ENCODE peak calls at places on chromosome 18, in ten cellular contexts. One of them, this sample, is unnamed.

GRCh38 chr18:37922162-37922561 is 356.6 kb upstream of the CELF4 start:
- DNase-seq in Kasumi-1: no peak
- DNase-seq in lung: no peak
- DNase-seq in fibroblast of the conjunctiva: no peak
- DNase-seq in effector memory CD8-positive, alpha-beta T cell: no peak
- DNase-seq in GM04503: no peak
- DNase-seq in T-helper 1 cell: no peak
- DNase-seq in NCI-H774: no peak
- DNase-seq in SW 1271: no peak
- DNase-seq in T-helper 9 cell: no peak
- DNase-seq in this sample: no peak

GRCh38 chr18:25298853-25299274 is 53.1 kb downstream of the ZNF521 start:
- DNase-seq in effector memory CD8-positive, alpha-beta T cell: no peak
- DNase-seq in fibroblast of the conjunctiva: peak
- DNase-seq in lung: peak
- DNase-seq in SW 1271: peak
- DNase-seq in T-helper 9 cell: no peak
- DNase-seq in GM04503: peak
- DNase-seq in NCI-H774: no peak
- DNase-seq in T-helper 1 cell: no peak
- DNase-seq in Kasumi-1: peak
- DNase-seq in this sample: peak

GRCh38 chr18:41703744-41704530 is 251.1 kb upstream of the PIK3C3 start:
- DNase-seq in fibroblast of the conjunctiva: no peak
- DNase-seq in NCI-H774: no peak
- DNase-seq in Kasumi-1: no peak
- DNase-seq in T-helper 1 cell: no peak
- DNase-seq in SW 1271: no peak
- DNase-seq in lung: no peak
- DNase-seq in effector memory CD8-positive, alpha-beta T cell: no peak
- DNase-seq in T-helper 9 cell: no peak
- DNase-seq in GM04503: no peak
- DNase-seq in this sample: no peak

GRCh38 chr18:12085136-12085535 is 8.5 kb upstream of the ANKRD62 start:
- DNase-seq in fibroblast of the conjunctiva: no peak
- DNase-seq in NCI-H774: no peak
- DNase-seq in SW 1271: no peak
- DNase-seq in Kasumi-1: no peak
- DNase-seq in T-helper 9 cell: no peak
- DNase-seq in T-helper 1 cell: no peak
- DNase-seq in lung: no peak
- DNase-seq in effector memory CD8-positive, alpha-beta T cell: no peak
- DNase-seq in GM04503: no peak
- DNase-seq in this sample: no peak

GRCh38 chr18:62825382-62825781 is 110.0 kb downstream of the PHLPP1 start:
- DNase-seq in GM04503: no peak
- DNase-seq in lung: no peak
- DNase-seq in NCI-H774: no peak
- DNase-seq in fibroblast of the conjunctiva: no peak
- DNase-seq in Kasumi-1: no peak
- DNase-seq in T-helper 9 cell: no peak
- DNase-seq in T-helper 1 cell: no peak
- DNase-seq in effector memory CD8-positive, alpha-beta T cell: no peak
- DNase-seq in SW 1271: no peak
- DNase-seq in this sample: no peak

GRCh38 chr18:31685097-31686082 is 1.0 kb upstream of the B4GALT6 start:
- DNase-seq in SW 1271: peak
- DNase-seq in T-helper 9 cell: peak
- DNase-seq in lung: peak
- DNase-seq in GM04503: no peak
- DNase-seq in effector memory CD8-positive, alpha-beta T cell: peak
- DNase-seq in NCI-H774: peak
- DNase-seq in T-helper 1 cell: peak
- DNase-seq in Kasumi-1: peak
- DNase-seq in fibroblast of the conjunctiva: peak
- DNase-seq in this sample: no peak

GRCh38 chr18:58350526-58350925 is 278.4 kb downstream of the ALPK2 start:
- DNase-seq in effector memory CD8-positive, alpha-beta T cell: no peak
- DNase-seq in fibroblast of the conjunctiva: no peak
- DNase-seq in lung: no peak
- DNase-seq in SW 1271: no peak
- DNase-seq in T-helper 9 cell: no peak
- DNase-seq in T-helper 1 cell: no peak
- DNase-seq in GM04503: no peak
- DNase-seq in Kasumi-1: no peak
- DNase-seq in NCI-H774: no peak
- DNase-seq in this sample: no peak

GRCh38 chr18:69557246-69557781 is 156.6 kb downstream of the DOK6 start:
- DNase-seq in T-helper 1 cell: no peak
- DNase-seq in effector memory CD8-positive, alpha-beta T cell: no peak
- DNase-seq in T-helper 9 cell: no peak
- DNase-seq in lung: no peak
- DNase-seq in NCI-H774: no peak
- DNase-seq in Kasumi-1: no peak
- DNase-seq in fibroblast of the conjunctiva: no peak
- DNase-seq in GM04503: no peak
- DNase-seq in SW 1271: no peak
- DNase-seq in this sample: no peak

GRCh38 chr18:27967938-27968803 is 208.8 kb downstream of the CDH2 start:
- DNase-seq in T-helper 1 cell: no peak
- DNase-seq in lung: no peak
- DNase-seq in T-helper 9 cell: no peak
- DNase-seq in SW 1271: no peak
- DNase-seq in NCI-H774: no peak
- DNase-seq in fibroblast of the conjunctiva: no peak
- DNase-seq in Kasumi-1: no peak
- DNase-seq in GM04503: no peak
- DNase-seq in effector memory CD8-positive, alpha-beta T cell: no peak
- DNase-seq in this sample: no peak

GRCh38 chr18:13982136-13982535 is 66.8 kb upstream of the MC2R start:
- DNase-seq in NCI-H774: no peak
- DNase-seq in effector memory CD8-positive, alpha-beta T cell: no peak
- DNase-seq in fibroblast of the conjunctiva: no peak
- DNase-seq in T-helper 1 cell: no peak
- DNase-seq in T-helper 9 cell: no peak
- DNase-seq in lung: no peak
- DNase-seq in Kasumi-1: peak
- DNase-seq in SW 1271: no peak
- DNase-seq in GM04503: no peak
- DNase-seq in this sample: no peak

GRCh38 chr18:67636597-67637385 is 120.3 kb upstream of the DSEL start:
- DNase-seq in lung: no peak
- DNase-seq in T-helper 9 cell: no peak
- DNase-seq in SW 1271: no peak
- DNase-seq in NCI-H774: no peak
- DNase-seq in GM04503: no peak
- DNase-seq in T-helper 1 cell: no peak
- DNase-seq in fibroblast of the conjunctiva: no peak
- DNase-seq in effector memory CD8-positive, alpha-beta T cell: no peak
- DNase-seq in Kasumi-1: no peak
- DNase-seq in this sample: no peak

GRCh38 chr18:22057908-22058527 is 111.4 kb upstream of the GATA6 start:
- DNase-seq in effector memory CD8-positive, alpha-beta T cell: no peak
- DNase-seq in T-helper 9 cell: no peak
- DNase-seq in lung: no peak
- DNase-seq in T-helper 1 cell: no peak
- DNase-seq in SW 1271: no peak
- DNase-seq in GM04503: no peak
- DNase-seq in NCI-H774: no peak
- DNase-seq in Kasumi-1: no peak
- DNase-seq in fibroblast of the conjunctiva: no peak
- DNase-seq in this sample: no peak

GRCh38 chr18:2857491-2858063 is 10.8 kb downstream of the EMILIN2 start:
- DNase-seq in lung: peak
- DNase-seq in T-helper 9 cell: no peak
- DNase-seq in Kasumi-1: no peak
- DNase-seq in T-helper 1 cell: no peak
- DNase-seq in effector memory CD8-positive, alpha-beta T cell: no peak
- DNase-seq in SW 1271: no peak
- DNase-seq in fibroblast of the conjunctiva: peak
- DNase-seq in NCI-H774: no peak
- DNase-seq in GM04503: peak
- DNase-seq in this sample: peak

GRCh38 chr18:47168913-47169312 is 7.3 kb downstream of the IER3IP1 start:
- DNase-seq in NCI-H774: no peak
- DNase-seq in T-helper 9 cell: no peak
- DNase-seq in fibroblast of the conjunctiva: no peak
- DNase-seq in SW 1271: no peak
- DNase-seq in effector memory CD8-positive, alpha-beta T cell: no peak
- DNase-seq in T-helper 1 cell: no peak
- DNase-seq in GM04503: no peak
- DNase-seq in lung: no peak
- DNase-seq in Kasumi-1: no peak
- DNase-seq in this sample: no peak

GRCh38 chr18:75216926-75217303 is 6.3 kb downstream of the TSHZ1 start:
- DNase-seq in NCI-H774: no peak
- DNase-seq in Kasumi-1: no peak
- DNase-seq in effector memory CD8-positive, alpha-beta T cell: no peak
- DNase-seq in GM04503: no peak
- DNase-seq in T-helper 1 cell: no peak
- DNase-seq in T-helper 9 cell: no peak
- DNase-seq in lung: no peak
- DNase-seq in SW 1271: no peak
- DNase-seq in fibroblast of the conjunctiva: no peak
- DNase-seq in this sample: no peak

GRCh38 chr18:75418293-75418692 is 9.2 kb downstream of the SMIM21 start:
- DNase-seq in Kasumi-1: no peak
- DNase-seq in lung: no peak
- DNase-seq in effector memory CD8-positive, alpha-beta T cell: no peak
- DNase-seq in fibroblast of the conjunctiva: no peak
- DNase-seq in T-helper 9 cell: no peak
- DNase-seq in GM04503: no peak
- DNase-seq in NCI-H774: no peak
- DNase-seq in SW 1271: no peak
- DNase-seq in T-helper 1 cell: no peak
- DNase-seq in this sample: no peak

GRCh38 chr18:68796936-68797690 is 767 bp upstream of the CCDC102B start:
- DNase-seq in SW 1271: peak
- DNase-seq in fibroblast of the conjunctiva: peak
- DNase-seq in effector memory CD8-positive, alpha-beta T cell: no peak
- DNase-seq in lung: peak
- DNase-seq in GM04503: peak
- DNase-seq in Kasumi-1: no peak
- DNase-seq in NCI-H774: no peak
- DNase-seq in T-helper 9 cell: no peak
- DNase-seq in T-helper 1 cell: no peak
- DNase-seq in this sample: peak

GRCh38 chr18:76336241-76336640 is 158.8 kb downstream of the ZNF516 start:
- DNase-seq in lung: no peak
- DNase-seq in GM04503: no peak
- DNase-seq in T-helper 9 cell: no peak
- DNase-seq in SW 1271: no peak
- DNase-seq in T-helper 1 cell: no peak
- DNase-seq in effector memory CD8-positive, alpha-beta T cell: no peak
- DNase-seq in Kasumi-1: no peak
- DNase-seq in NCI-H774: peak
- DNase-seq in fibroblast of the conjunctiva: no peak
- DNase-seq in this sample: no peak

GRCh38 chr18:79617521-79618500 is 61.8 kb upstream of the CTDP1 start:
- DNase-seq in GM04503: no peak
- DNase-seq in fibroblast of the conjunctiva: no peak
- DNase-seq in NCI-H774: no peak
- DNase-seq in lung: no peak
- DNase-seq in effector memory CD8-positive, alpha-beta T cell: no peak
- DNase-seq in T-helper 1 cell: no peak
- DNase-seq in SW 1271: no peak
- DNase-seq in T-helper 9 cell: no peak
- DNase-seq in Kasumi-1: no peak
- DNase-seq in this sample: no peak

GRCh38 chr18:55214969-55215368 is 255.7 kb upstream of the CCDC68 start:
- DNase-seq in NCI-H774: no peak
- DNase-seq in GM04503: no peak
- DNase-seq in T-helper 1 cell: no peak
- DNase-seq in fibroblast of the conjunctiva: no peak
- DNase-seq in effector memory CD8-positive, alpha-beta T cell: no peak
- DNase-seq in lung: no peak
- DNase-seq in Kasumi-1: no peak
- DNase-seq in T-helper 9 cell: no peak
- DNase-seq in SW 1271: no peak
- DNase-seq in this sample: no peak

GRCh38 chr18:55265916-55266488 is 306.7 kb upstream of the CCDC68 start:
- DNase-seq in Kasumi-1: peak
- DNase-seq in T-helper 9 cell: no peak
- DNase-seq in GM04503: no peak
- DNase-seq in lung: no peak
- DNase-seq in T-helper 1 cell: no peak
- DNase-seq in SW 1271: no peak
- DNase-seq in effector memory CD8-positive, alpha-beta T cell: no peak
- DNase-seq in NCI-H774: no peak
- DNase-seq in fibroblast of the conjunctiva: no peak
- DNase-seq in this sample: no peak

GRCh38 chr18:62505669-62506494 is 16.9 kb upstream of the ZCCHC2 start:
- DNase-seq in NCI-H774: no peak
- DNase-seq in T-helper 1 cell: peak
- DNase-seq in SW 1271: no peak
- DNase-seq in GM04503: no peak
- DNase-seq in fibroblast of the conjunctiva: no peak
- DNase-seq in effector memory CD8-positive, alpha-beta T cell: no peak
- DNase-seq in Kasumi-1: peak
- DNase-seq in lung: no peak
- DNase-seq in T-helper 9 cell: no peak
- DNase-seq in this sample: no peak

GRCh38 chr18:3067213-3068118 is 54.5 kb upstream of the LPIN2 start:
- DNase-seq in lung: no peak
- DNase-seq in GM04503: no peak
- DNase-seq in SW 1271: no peak
- DNase-seq in T-helper 1 cell: no peak
- DNase-seq in Kasumi-1: no peak
- DNase-seq in NCI-H774: no peak
- DNase-seq in fibroblast of the conjunctiva: no peak
- DNase-seq in effector memory CD8-positive, alpha-beta T cell: no peak
- DNase-seq in T-helper 9 cell: no peak
- DNase-seq in this sample: no peak

GRCh38 chr18:77571743-77572142 is 322.1 kb downstream of the GALR1 start:
- DNase-seq in SW 1271: no peak
- DNase-seq in T-helper 9 cell: no peak
- DNase-seq in fibroblast of the conjunctiva: no peak
- DNase-seq in effector memory CD8-positive, alpha-beta T cell: no peak
- DNase-seq in lung: no peak
- DNase-seq in T-helper 1 cell: no peak
- DNase-seq in GM04503: no peak
- DNase-seq in Kasumi-1: no peak
- DNase-seq in NCI-H774: no peak
- DNase-seq in this sample: no peak

GRCh38 chr18:63002803-63003445 is 287.6 kb downstream of the PHLPP1 start:
- DNase-seq in Kasumi-1: no peak
- DNase-seq in T-helper 9 cell: no peak
- DNase-seq in fibroblast of the conjunctiva: no peak
- DNase-seq in lung: no peak
- DNase-seq in NCI-H774: no peak
- DNase-seq in effector memory CD8-positive, alpha-beta T cell: no peak
- DNase-seq in T-helper 1 cell: no peak
- DNase-seq in SW 1271: no peak
- DNase-seq in GM04503: no peak
- DNase-seq in this sample: no peak

GRCh38 chr18:79692056-79692455 is 12.5 kb downstream of the CTDP1 start:
- DNase-seq in SW 1271: no peak
- DNase-seq in GM04503: no peak
- DNase-seq in T-helper 9 cell: no peak
- DNase-seq in T-helper 1 cell: no peak
- DNase-seq in fibroblast of the conjunctiva: no peak
- DNase-seq in effector memory CD8-positive, alpha-beta T cell: no peak
- DNase-seq in Kasumi-1: no peak
- DNase-seq in lung: no peak
- DNase-seq in NCI-H774: no peak
- DNase-seq in this sample: no peak